ENCODE peak calls at places on chromosomes 4 and X, in nine cellular contexts. W, O, S, V, Q, Z, F, L and B are unnamed samples.

GRCh38 chrX:15816886-15817285 is 26.6 kb downstream of the ZRSR2 start:
- DNase-seq in W (no peak), O (no peak), S (no peak), V (no peak), Q (no peak), Z (peak; percentile 21), F (peak; percentile 32), L (no peak), B (no peak)

GRCh38 chrX:18855919-18856644 is 127.8 kb downstream of the PHKA2 start:
- DNase-seq in W (no peak), O (no peak), S (no peak), V (no peak), Q (no peak), Z (no peak), F (no peak), L (no peak), B (no peak)

GRCh38 chr4:159229164-159229563 is 126.3 kb downstream of the RAPGEF2 start:
- DNase-seq in W (no peak), O (peak; percentile 70), S (peak; percentile 28), V (no peak), Q (no peak), Z (no peak), F (no peak), L (no peak), B (no peak)

GRCh38 chr4:3689006-3689405 is 77.2 kb upstream of the ADRA2C start:
- DNase-seq in W (no peak), O (no peak), S (no peak), V (no peak), Q (no peak), Z (no peak), F (no peak), L (no peak), B (no peak)

GRCh38 chrX:73448379-73448778 is 1.5 kb downstream of the CDX4 start:
- DNase-seq in W (no peak), O (no peak), S (no peak), V (no peak), Q (no peak), Z (no peak), F (peak; percentile 31), L (no peak), B (no peak)

GRCh38 chrX:46770006-46770816 is 11.3 kb upstream of the SLC9A7 start:
- DNase-seq in W (no peak), O (no peak), S (no peak), V (no peak), Q (no peak), Z (no peak), F (no peak), L (no peak), B (no peak)

GRCh38 chr4:140240237-140240636 is 86.3 kb upstream of the MAML3 start:
- DNase-seq in W (no peak), O (no peak), S (no peak), V (no peak), Q (no peak), Z (no peak), F (no peak), L (no peak), B (no peak)

GRCh38 chr4:150219841-150220240 is 141.6 kb downstream of the DCLK2 start:
- DNase-seq in W (no peak), O (no peak), S (no peak), V (no peak), Q (no peak), Z (no peak), F (no peak), L (no peak), B (no peak)

GRCh38 chr4:56821394-56822263 is at the start of gene SPINK2:
- DNase-seq in W (no peak), O (peak; percentile 42), S (no peak), V (peak; percentile 44), Q (no peak), Z (peak; percentile 66), F (peak; percentile 95), L (peak; percentile 63), B (peak; percentile 57)

GRCh38 chrX:100979881-100980607 is 10.5 kb downstream of the ARL13A start:
- DNase-seq in W (no peak), O (no peak), S (no peak), V (no peak), Q (no peak), Z (no peak), F (no peak), L (no peak), B (no peak)

GRCh38 chr4:70364002-70364401 is 3.4 kb downstream of the SMR3A start:
- DNase-seq in W (no peak), O (no peak), S (no peak), V (no peak), Q (no peak), Z (no peak), F (no peak), L (no peak), B (no peak)

GRCh38 chrX:47992093-47992375 is 11.8 kb downstream of the ZNF182 start:
- DNase-seq in W (no peak), O (no peak), S (no peak), V (no peak), Q (no peak), Z (no peak), F (no peak), L (no peak), B (no peak)
- H3K9me3 ChIP-seq in W (no peaks in the 10 kb centered on the region), O (peaks cover 25% of the 10 kb centered on the region), S (peaks cover 16% of the 10 kb centered on the region), V (no peaks in the 10 kb centered on the region), Q (peaks cover 3% of the 10 kb centered on the region), Z (peaks cover 17% of the 10 kb centered on the region), F (peaks cover 49% of the 10 kb centered on the region), L (no peaks in the 10 kb centered on the region), B (no peaks in the 10 kb centered on the region)

DNA sequence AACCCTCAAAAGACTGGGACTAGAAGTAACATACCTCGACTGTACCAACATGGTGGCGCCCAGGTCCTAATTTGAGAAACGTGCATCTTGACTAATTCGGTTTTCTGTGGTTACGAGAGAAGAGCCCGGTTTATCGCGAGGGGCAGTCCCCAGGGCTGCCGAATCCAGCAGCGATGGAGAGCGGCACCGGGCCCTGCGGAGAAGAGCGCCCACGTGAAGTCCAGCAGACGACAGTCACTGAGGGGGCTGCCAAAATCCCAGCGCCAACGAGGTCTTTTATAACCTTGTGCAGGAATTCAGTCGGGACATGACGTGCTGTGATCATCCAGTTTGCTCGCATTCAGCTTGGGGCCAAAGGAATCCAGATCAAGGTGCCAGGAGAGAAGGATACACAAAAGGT is 187.5 kb upstream of the SLITRK2 start:
- DNase-seq in W (no peak), O (no peak), S (no peak), V (no peak), Q (no peak), Z (no peak), F (no peak), L (no peak), B (no peak)
- H3K9me3 ChIP-seq in W (no peaks in the 10 kb centered on the region), O (no peaks in the 10 kb centered on the region), S (peaks cover 10% of the 10 kb centered on the region), V (no peaks in the 10 kb centered on the region), Q (peaks cover 6% of the 10 kb centered on the region), Z (peaks cover 2% of the 10 kb centered on the region), F (peaks cover 8% of the 10 kb centered on the region), L (no peaks in the 10 kb centered on the region), B (no peaks in the 10 kb centered on the region)

DNA sequence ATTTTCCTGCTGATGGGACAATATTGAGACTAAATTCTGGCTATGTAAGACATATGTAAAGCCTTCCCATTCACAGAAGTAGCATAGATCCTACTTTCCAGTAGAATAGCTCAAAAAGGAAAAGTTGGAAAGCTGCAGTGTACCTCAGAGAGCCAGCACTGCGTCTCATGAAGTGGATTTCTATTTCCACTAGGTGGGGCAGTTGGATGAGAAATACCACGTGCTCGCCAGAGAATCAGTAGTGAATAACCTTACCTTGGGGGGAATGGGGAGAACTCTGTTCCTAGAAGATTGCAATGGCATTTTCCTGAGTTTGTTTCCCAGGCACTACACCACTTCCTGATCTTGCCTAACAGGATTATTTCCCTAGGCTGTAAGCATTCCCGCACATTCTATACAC is 907.1 kb downstream of the FSTL5 start:
- DNase-seq in W (no peak), O (no peak), S (no peak), V (peak; percentile 7), Q (no peak), Z (no peak), F (no peak), L (no peak), B (no peak)
- H3K9me3 ChIP-seq in W (peaks cover 23% of the 10 kb centered on the region), O (peaks cover 8% of the 10 kb centered on the region), S (no peaks in the 10 kb centered on the region), V (peaks cover 8% of the 10 kb centered on the region), Q (peaks cover 20% of the 10 kb centered on the region), Z (no peaks in the 10 kb centered on the region), F (peaks cover 28% of the 10 kb centered on the region), L (peaks cover 30% of the 10 kb centered on the region), B (no peaks in the 10 kb centered on the region)

DNA sequence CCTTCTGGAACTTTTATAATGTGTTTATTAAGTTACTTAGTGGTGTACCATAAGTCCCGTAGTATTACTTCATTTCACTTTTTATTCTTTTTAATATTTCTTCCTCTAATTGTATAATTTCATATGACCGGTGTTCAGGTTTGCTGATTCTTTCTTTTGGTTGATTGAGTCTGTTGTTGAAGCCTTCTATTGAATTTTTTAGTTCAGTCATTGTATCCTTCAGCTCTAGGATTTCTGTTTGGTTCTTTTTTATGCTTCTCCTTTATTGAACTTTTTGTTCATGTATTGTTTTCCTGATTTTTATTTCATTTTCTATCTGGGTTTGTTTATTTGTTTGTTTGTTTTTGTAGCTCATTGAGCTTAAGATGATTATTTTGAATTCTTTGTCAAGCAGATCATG is 8.8 kb downstream of the CEP44 start:
- DNase-seq in W (no peak), O (no peak), S (no peak), V (no peak), Q (no peak), Z (no peak), F (no peak), L (no peak), B (no peak)
- H3K9me3 ChIP-seq in W (peaks cover 8% of the 10 kb centered on the region), O (peaks cover 34% of the 10 kb centered on the region), S (peaks cover 3% of the 10 kb centered on the region), V (no peaks in the 10 kb centered on the region), Q (peaks cover 14% of the 10 kb centered on the region), Z (peaks cover 16% of the 10 kb centered on the region), F (no peaks in the 10 kb centered on the region), L (peaks cover 7% of the 10 kb centered on the region), B (peaks cover 4% of the 10 kb centered on the region)